ENCODE peak calls at places on chromosomes 13 and 19, in seven cellular contexts. J, F, M, O, R, E and D are unnamed samples.

GRCh38 chr13:94620286-94620896 is 18.7 kb downstream of the GPR180 start:
- ATAC-seq in O (no peak), R (no peak), M (peak), J (no peak), F (peak), E (peak), D (no peak)

GRCh38 chr19:11324748-11325389 is 14.6 kb downstream of the RAB3D start:
- ATAC-seq in M (no peak), E (no peak), O (no peak), R (no peak), J (no peak), F (peak), D (no peak)

GRCh38 chr13:36918246-36919060 is 1.6 kb downstream of the SMAD9 start:
- ATAC-seq in J (no peak), O (no peak), R (no peak), M (peak), F (peak), E (peak), D (no peak)

GRCh38 chr19:40232479-40232878 is 6.0 kb upstream of the CCNP start:
- ATAC-seq in J (peak), M (peak), E (peak), R (no peak), O (no peak), F (peak), D (no peak)

GRCh38 chr13:75691183-75691582 is 55.1 kb downstream of the LMO7 start:
- ATAC-seq in F (no peak), R (no peak), E (peak), M (no peak), J (no peak), O (peak), D (no peak)

GRCh38 chr19:35636651-35637050 is 4.9 kb upstream of the ETV2 start:
- ATAC-seq in M (no peak), O (no peak), J (no peak), R (no peak), E (no peak), F (no peak), D (no peak)

GRCh38 chr19:40312533-40312932 is 27.4 kb upstream of the AKT2 start:
- ATAC-seq in R (no peak), F (no peak), J (no peak), E (no peak), O (no peak), M (no peak), D (no peak)

GRCh38 chr19:14112809-14113385 is 4.7 kb downstream of the PRKACA start:
- ATAC-seq in E (no peak), J (no peak), R (no peak), F (peak), M (no peak), O (no peak), D (no peak)

GRCh38 chr19:39966617-39967016 is 4.3 kb upstream of the PSMC4 start:
- ATAC-seq in F (no peak), O (no peak), J (no peak), E (no peak), M (no peak), R (no peak), D (no peak)

GRCh38 chr13:114104626-114105350 is 27.6 kb downstream of the RASA3 start:
- ATAC-seq in F (no peak), O (no peak), M (no peak), R (no peak), E (no peak), J (no peak), D (no peak)

GRCh38 chr19:33639034-33639681 is 17.4 kb downstream of the CHST8 start:
- ATAC-seq in R (no peak), O (no peak), F (no peak), M (no peak), J (no peak), E (no peak), D (no peak)

GRCh38 chr13:113657851-113658741 is at the start of gene ATP4B:
- ATAC-seq in M (peak), F (no peak), O (no peak), E (no peak), R (no peak), J (no peak), D (no peak)

GRCh38 chr19:45468159-45468651 is 409 bp downstream of the FOSB start:
- ATAC-seq in O (no peak), J (no peak), E (no peak), M (peak), R (no peak), F (no peak), D (no peak)

GRCh38 chr13:29428310-29428991 is 167.0 kb downstream of the SLC7A1 start:
- ATAC-seq in O (peak), J (peak), F (peak), M (peak), R (no peak), E (peak), D (peak)
- TF ChIP-seq CTCF in O (no peak), J (no peak), F (no peak), M (no peak), R (no peak), E (no peak), D (no peak)

DNA sequence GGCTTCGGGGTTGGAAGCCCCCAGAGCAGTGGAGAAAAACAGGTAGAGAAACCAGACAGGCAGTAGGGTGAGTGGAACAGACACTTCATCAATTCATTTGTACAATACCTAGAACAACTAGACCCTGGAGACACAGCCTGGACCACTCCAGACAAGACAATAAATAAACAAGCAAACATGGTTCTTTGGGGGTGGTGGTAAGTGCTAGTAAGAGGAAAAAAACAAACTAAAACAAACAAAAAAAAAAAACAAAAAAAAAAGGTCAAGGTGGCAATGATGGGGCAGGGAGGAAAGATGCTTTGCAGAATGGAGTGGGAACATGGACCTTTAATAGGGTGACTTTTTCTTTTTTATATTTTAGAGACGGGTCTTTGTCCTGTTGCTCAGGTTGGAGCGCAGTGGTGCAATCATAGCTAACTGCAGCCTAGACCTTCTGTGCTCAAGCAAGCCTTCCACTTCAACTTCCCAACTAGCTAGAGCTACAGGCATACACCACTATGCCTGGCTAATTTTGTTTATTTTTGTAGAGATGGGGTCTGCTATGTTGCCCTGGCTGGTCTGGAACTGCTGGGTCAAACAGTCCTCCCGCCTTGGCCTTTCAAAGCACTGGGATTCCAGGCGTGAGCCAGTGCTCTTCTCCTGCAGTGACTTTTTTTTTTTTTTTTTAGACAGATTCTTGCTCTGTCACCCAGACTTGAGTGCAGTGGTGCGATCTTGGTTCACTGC is 3.1 kb downstream of the JUNB start:
- ATAC-seq in O (no peak), M (no peak), F (no peak), E (no peak), J (no peak), R (no peak), D (no peak)
- H3K4me3 ChIP-seq in O (no peak), M (peak), F (peak), E (peak), J (peak), R (peak), D (peak)

GRCh38 chr19:16594681-16595091 is 22.5 kb upstream of the SLC35E1 start:
- ATAC-seq in J (no peak), O (no peak), R (no peak), F (no peak), E (no peak), M (no peak), D (no peak)

GRCh38 chr19:16591803-16592556 is 19.8 kb upstream of the SLC35E1 start:
- ATAC-seq in M (no peak), E (peak), R (no peak), O (no peak), J (no peak), F (no peak), D (no peak)

GRCh38 chr19:16595097-16595496 is 22.9 kb upstream of the SLC35E1 start:
- ATAC-seq in R (no peak), J (no peak), O (no peak), F (no peak), E (no peak), M (no peak), D (no peak)

GRCh38 chr19:16593181-16593580 is 21.0 kb upstream of the SLC35E1 start:
- ATAC-seq in O (no peak), J (no peak), E (no peak), F (no peak), R (no peak), M (no peak), D (no peak)

DNA sequence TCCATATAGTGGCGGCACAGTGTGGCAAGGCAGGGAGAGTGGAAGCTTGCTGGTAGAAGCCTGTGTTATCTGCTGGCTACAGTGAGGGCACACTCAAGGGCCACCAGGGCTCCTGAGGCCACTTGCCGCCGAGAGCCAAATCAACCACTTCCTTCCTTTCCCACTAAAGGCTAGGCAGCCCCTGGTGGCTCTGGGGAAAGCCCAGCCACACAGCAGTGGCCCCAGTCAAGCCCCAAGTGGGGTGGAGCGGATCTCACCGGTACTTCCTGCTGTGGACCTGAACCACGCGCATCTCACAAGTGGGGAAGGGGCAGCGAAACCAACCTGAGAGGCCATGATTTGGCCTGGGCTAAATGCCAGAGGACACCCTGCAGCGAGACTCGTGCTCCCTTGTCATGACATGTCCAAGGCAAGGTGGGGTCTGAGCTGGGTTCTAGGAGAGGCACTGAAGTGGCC is 21.9 kb upstream of the SLC35E1 start:
- ATAC-seq in F (peak), J (peak), O (no peak), E (no peak), R (no peak), M (no peak), D (no peak)
- TF ChIP-seq POLR2A in F (no peak), J (no peak), O (no peak), E (no peak), R (no peak), M (no peak), D (no peak)

DNA sequence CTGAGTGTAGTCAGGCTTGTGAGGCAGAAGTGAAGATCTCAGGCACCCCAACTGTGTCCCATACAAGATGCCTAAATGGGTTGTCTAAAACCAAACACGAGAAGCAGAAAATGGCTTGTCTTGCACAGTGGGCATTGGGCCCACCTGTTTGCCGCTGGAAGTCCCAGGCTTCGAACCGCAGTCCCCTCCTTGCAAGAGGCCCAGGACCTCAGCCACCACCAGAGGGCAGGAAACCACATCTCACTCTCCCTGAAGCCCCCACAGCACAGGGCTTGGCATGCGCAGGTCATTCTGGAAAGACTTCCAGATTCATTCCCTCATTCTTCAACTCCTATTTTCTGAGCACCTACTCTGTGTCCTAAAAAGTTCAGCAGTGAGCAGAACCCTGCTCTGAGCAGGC is 973.7 kb downstream of the UQCRFS1 start:
- ATAC-seq in R (no peak), O (no peak), J (no peak), M (no peak), E (no peak), F (no peak), D (no peak)
- TF ChIP-seq CTCF in R (no peak), O (no peak), J (no peak), M (no peak), E (no peak), F (no peak), D (no peak)

GRCh38 chr19:49664171-49665070 is 1.2 kb downstream of the IRF3 start:
- ATAC-seq in J (peak), E (peak), O (peak), F (peak), R (peak), M (peak), D (peak)
- H3K4me3 ChIP-seq in J (peak), E (peak), O (peak), F (peak), R (peak), M (peak), D (peak)

GRCh38 chr19:5141926-5142724 is 173.2 kb downstream of the KDM4B start:
- ATAC-seq in E (no peak), O (no peak), F (no peak), R (no peak), J (no peak), M (no peak), D (no peak)
- TF ChIP-seq POLR2A in E (no peak), O (no peak), F (no peak), R (no peak), J (no peak), M (no peak), D (no peak)